ENCODE peak calls at places on chromosomes 13 and 19, in six cellular contexts. J, T, G, N, S and O are unnamed samples.

GRCh38 chr19:54551950-54552912 is 21.4 kb upstream of the LILRA2 start:
- DNase-seq in J (no peak), T (no peak), G (no peak), N (no peak), S (no peak), O (no peak)

GRCh38 chr13:44266305-44266704 is 107.3 kb upstream of the SERP2 start:
- DNase-seq in J (no peak), T (no peak), G (no peak), N (no peak), S (no peak), O (no peak)

GRCh38 chr19:11267316-11268085 is 5.2 kb upstream of the DOCK6 start:
- DNase-seq in J (no peak), T (no peak), G (no peak), N (no peak), S (no peak), O (no peak)

GRCh38 chr19:55694656-55695491 is 19.8 kb downstream of the EPN1 start:
- DNase-seq in J (no peak), T (no peak), G (no peak), N (no peak), S (no peak), O (no peak)

GRCh38 chr13:34671136-34671535 is 270.9 kb upstream of the NBEA start:
- DNase-seq in J (no peak), T (no peak), G (no peak), N (no peak), S (no peak), O (peak; percentile 15)

GRCh38 chr19:15354557-15355296 is 22.4 kb upstream of the BRD4 start:
- DNase-seq in J (no peak), T (no peak), G (peak; percentile 16), N (no peak), S (no peak), O (no peak)

GRCh38 chr19:29188704-29189375 is 24.1 kb downstream of the UQCRFS1 start:
- DNase-seq in J (peak; percentile 51), T (no peak), G (peak; percentile 18), N (peak; percentile 25), S (no peak), O (peak; percentile 3)

GRCh38 chr19:43551399-43552197 is 18.6 kb downstream of the ZNF575 start:
- DNase-seq in J (no peak), T (no peak), G (no peak), N (no peak), S (no peak), O (no peak)

GRCh38 chr19:31262673-31263308 is 86.4 kb downstream of the TSHZ3 start:
- DNase-seq in J (peak; percentile 39), T (no peak), G (peak; percentile 40), N (peak; percentile 34), S (no peak), O (peak; percentile 22)

GRCh38 chr13:24865158-24865557 is 101.2 kb downstream of the RNF17 start:
- DNase-seq in J (peak; percentile 20), T (no peak), G (peak; percentile 43), N (peak; percentile 4), S (no peak), O (peak; percentile 12)

GRCh38 chr19:33387351-33388230 is 14.1 kb downstream of the CEBPG start:
- DNase-seq in J (no peak), T (peak; percentile 26), G (no peak), N (no peak), S (no peak), O (no peak)

GRCh38 chr13:60990032-60990733 is 425.5 kb downstream of the PCDH20 start:
- DNase-seq in J (no peak), T (no peak), G (no peak), N (no peak), S (peak; percentile 39), O (no peak)

GRCh38 chr19:43784251-43784980 is 3.6 kb upstream of the KCNN4 start:
- DNase-seq in J (peak; percentile 95), T (peak; percentile 71), G (peak; percentile 83), N (peak; percentile 85), S (no peak), O (peak; percentile 75)

GRCh38 chr19:35032356-35032865 is 2.1 kb downstream of the SCN1B start:
- DNase-seq in J (no peak), T (no peak), G (no peak), N (no peak), S (no peak), O (no peak)

GRCh38 chr19:16328824-16329482 is 4.3 kb downstream of the KLF2 start:
- DNase-seq in J (peak; percentile 30), T (no peak), G (no peak), N (peak; percentile 49), S (no peak), O (peak; percentile 54)

GRCh38 chr19:19823916-19824315 is 2.4 kb upstream of the ZNF506 start:
- DNase-seq in J (no peak), T (no peak), G (no peak), N (no peak), S (no peak), O (no peak)

GRCh38 chr13:28620011-28620830 is 38.7 kb upstream of the POMP start:
- DNase-seq in J (no peak), T (no peak), G (no peak), N (no peak), S (no peak), O (peak; percentile 67)

GRCh38 chr19:10228925-10229324 is 2.2 kb downstream of the S1PR2 start:
- DNase-seq in J (peak; percentile 73), T (no peak), G (peak; percentile 80), N (peak; percentile 41), S (peak; percentile 24), O (peak; percentile 51)

GRCh38 chr19:5691205-5691929 is 1.3 kb downstream of the RPL36 start:
- DNase-seq in J (peak; percentile 73), T (peak; percentile 79), G (peak; percentile 73), N (peak; percentile 31), S (peak; percentile 67), O (peak; percentile 55)

GRCh38 chr19:41871573-41872383 is 5.3 kb upstream of the CD79A start:
- DNase-seq in J (no peak), T (peak; percentile 62), G (no peak), N (no peak), S (no peak), O (no peak)

GRCh38 chr19:5934779-5935472 is 20.9 kb downstream of the CAPS start:
- DNase-seq in J (peak; percentile 92), T (no peak), G (peak; percentile 86), N (peak; percentile 90), S (no peak), O (peak; percentile 63)

GRCh38 chr13:26037302-26037701 is 14.5 kb downstream of the SHISA2 start:
- DNase-seq in J (no peak), T (no peak), G (no peak), N (no peak), S (peak; percentile 23), O (no peak)

GRCh38 chr19:12996542-12997094 is 1.3 kb downstream of the NFIX start:
- DNase-seq in J (peak; percentile 82), T (peak; percentile 67), G (peak; percentile 43), N (peak; percentile 22), S (peak; percentile 67), O (peak; percentile 45)

GRCh38 chr13:80873589-80873988 is 532.7 kb upstream of the SPRY2 start:
- DNase-seq in J (no peak), T (no peak), G (no peak), N (no peak), S (no peak), O (no peak)

GRCh38 chr13:96984061-96984508 is 10.2 kb downstream of the OXGR1 start:
- DNase-seq in J (peak; percentile 34), T (peak; percentile 67), G (no peak), N (no peak), S (peak; percentile 78), O (no peak)
- TF ChIP-seq CTCF in J (no peak), T (peak; percentile 11), G (peak; percentile 10), N (no peak), S (peak; percentile 50), O (peak; percentile 2)

DNA sequence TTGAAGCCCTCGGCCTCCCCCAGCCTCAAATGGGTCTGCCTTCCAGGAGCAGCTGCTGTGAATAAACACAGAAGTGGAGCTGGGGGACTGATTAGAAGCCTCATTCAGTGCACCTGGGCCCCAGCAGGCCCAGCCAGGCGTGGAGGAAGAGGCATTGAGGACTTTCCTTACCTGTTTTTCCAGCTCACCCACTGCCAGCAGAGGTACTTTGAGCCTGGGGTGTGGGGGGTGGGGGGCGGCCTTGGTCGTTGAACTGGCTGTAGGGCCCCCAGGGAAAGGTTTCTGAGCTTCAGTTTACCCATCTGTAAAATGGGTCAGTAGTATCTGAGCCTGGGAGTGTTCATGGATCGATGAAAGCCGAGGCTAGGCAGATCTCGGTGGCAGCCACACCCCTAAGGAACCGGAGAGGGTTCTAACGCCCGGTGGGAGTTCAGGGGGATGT is 1.5 kb downstream of the CERS4 start:
- DNase-seq in J (no peak), T (no peak), G (no peak), N (no peak), S (peak; percentile 65), O (no peak)
- H3K4me3 ChIP-seq in J (no peak overlapping the region), T (no peak overlapping the region), G (no peak overlapping the region), N (no peak overlapping the region), S (peak overlapping the region; percentile 91), O (no peak overlapping the region)

DNA sequence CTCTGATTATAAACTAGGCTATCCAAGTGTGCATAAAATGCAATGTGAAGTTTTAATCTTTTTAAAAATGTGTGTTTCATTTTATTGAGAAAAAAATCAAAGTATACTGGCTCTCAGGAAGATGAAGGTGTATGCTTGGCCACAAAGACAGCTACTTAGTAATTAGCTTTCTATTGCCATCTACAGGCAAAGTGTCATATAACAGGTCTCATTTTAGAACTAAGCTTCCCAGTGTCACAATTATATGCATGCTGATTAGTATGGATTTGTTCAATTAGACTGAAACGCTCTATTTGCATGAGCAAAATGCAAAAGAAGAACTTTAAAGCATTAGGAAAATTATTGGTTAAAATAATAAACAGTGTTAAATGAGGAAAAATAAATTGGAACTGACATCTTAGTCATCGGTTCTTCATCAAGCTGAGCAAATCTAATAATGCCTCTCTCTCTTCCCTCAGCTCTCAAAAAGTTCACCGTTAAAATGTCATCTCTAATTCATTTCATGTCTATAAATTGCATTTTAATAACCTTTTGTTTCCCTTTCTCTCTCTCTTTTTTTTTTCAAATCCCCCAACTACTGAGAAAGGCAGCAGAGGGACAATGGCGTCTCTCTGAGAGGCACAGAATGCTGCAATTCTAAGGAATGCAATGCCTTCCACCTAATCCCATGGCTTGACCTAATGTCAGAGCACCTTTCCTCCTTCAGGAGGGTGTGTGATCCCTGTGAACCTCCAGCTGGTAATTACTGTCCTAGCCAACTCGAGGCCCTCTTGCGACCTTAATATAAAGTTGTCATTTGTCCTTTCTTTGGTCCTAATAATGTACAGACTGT is 313.1 kb upstream of the MAB21L1 start:
- DNase-seq in J (peak; percentile 67), T (no peak), G (peak; percentile 62), N (peak; percentile 61), S (no peak), O (peak; percentile 70)
- TF ChIP-seq CTCF in J (peak; percentile 52), T (no peak), G (peak; percentile 57), N (peak; percentile 66), S (peak; percentile 27), O (peak; percentile 75)

DNA sequence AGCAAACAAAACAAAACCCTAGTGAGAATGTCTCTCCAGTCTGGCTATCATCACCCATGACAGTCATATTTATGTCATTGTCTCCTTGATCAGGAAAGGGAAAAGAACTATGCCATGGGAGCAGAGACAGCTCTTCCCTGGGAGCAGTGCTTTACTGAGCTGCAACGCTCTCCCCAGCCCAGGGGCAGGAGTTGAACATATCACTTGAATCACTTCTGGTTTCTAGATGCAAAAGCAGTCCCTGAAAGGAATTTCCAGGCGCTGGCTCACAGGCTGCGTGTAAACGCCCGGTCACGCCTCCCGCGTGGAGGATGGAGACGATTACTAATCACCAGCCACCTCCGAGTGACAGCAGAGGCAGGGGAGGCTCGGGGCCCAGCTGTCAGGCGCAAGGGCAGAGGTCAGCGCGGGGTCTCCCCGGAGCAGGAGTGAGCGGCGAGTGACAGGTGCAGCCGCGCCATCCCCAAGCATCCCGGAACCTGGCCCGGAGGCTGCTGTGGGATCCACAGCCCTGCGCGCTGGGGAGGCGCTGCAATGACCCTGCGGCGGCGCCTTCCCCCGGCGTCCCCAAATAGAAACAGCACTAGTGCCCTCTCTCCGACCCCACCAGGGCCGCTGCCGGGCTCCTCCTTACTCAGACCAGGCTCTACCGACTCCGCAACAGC is 23.5 kb upstream of the DCLK1 start:
- DNase-seq in J (peak; percentile 48), T (no peak), G (no peak), N (no peak), S (no peak), O (no peak)
- H3K4me3 ChIP-seq in J (no peak overlapping the region), T (no peak overlapping the region), G (no peak overlapping the region), N (no peak overlapping the region), S (no peak overlapping the region), O (no peak overlapping the region)